ENCODE peak calls at places on chromosomes 3 and 15, in four cellular contexts. K is kidney, X is aorta, I is thoracic aorta. P is an unnamed sample. For H3K4me1, the result is how much of the 10 kb centered on the place peaks cover.

GRCh38 chr3:123276346-123276745 is 74.6 kb downstream of the SEC22A start:
- DNase-seq in X (no peak), I (no peak), K (no peak), P (no peak)

GRCh38 chr15:92163641-92164040 is 230.0 kb upstream of the ST8SIA2 start:
- DNase-seq in X (no peak), I (no peak), K (no peak), P (no peak)

GRCh38 chr15:29740692-29741311 is 81.5 kb downstream of the TJP1 start:
- DNase-seq in X (no peak), K (no peak), I (no peak), P (no peak)

GRCh38 chr3:120597445-120598049 is 1.4 kb downstream of the NDUFB4 start:
- DNase-seq in I (no peak), X (no peak), K (no peak), P (no peak)

GRCh38 chr15:35746121-35746520 is 200.2 kb upstream of the DPH6 start:
- DNase-seq in X (no peak), I (no peak), K (no peak), P (no peak)

GRCh38 chr3:45571216-45571615 is 23.3 kb upstream of the LIMD1 start:
- DNase-seq in K (no peak), X (no peak), I (no peak), P (no peak)

GRCh38 chr15:88489321-88489720 is 21.8 kb downstream of the MRPS11 start:
- DNase-seq in I (no peak), K (no peak), X (no peak), P (no peak)

GRCh38 chr3:33174711-33175409 is 43.8 kb downstream of the SUSD5 start:
- DNase-seq in I (no peak), K (no peak), X (no peak), P (no peak)

GRCh38 chr3:149949181-149949580 is 21.5 kb downstream of the PFN2 start:
- DNase-seq in X (no peak), K (no peak), I (no peak), P (no peak)

GRCh38 chr3:129553171-129553570 is 10.2 kb downstream of the H1-8 start:
- DNase-seq in X (no peak), K (no peak), I (no peak), P (no peak)

GRCh38 chr3:182323898-182324297 is 469.4 kb upstream of the ATP11B start:
- DNase-seq in I (no peak), K (no peak), X (no peak), P (no peak)

GRCh38 chr15:64944961-64945360 is 33.3 kb downstream of the ANKDD1A start:
- DNase-seq in X (no peak), I (no peak), K (no peak), P (no peak)

GRCh38 chr3:140753865-140754754 is 76.2 kb downstream of the TRIM42 start:
- DNase-seq in I (no peak), K (no peak), X (no peak), P (no peak)

GRCh38 chr3:186025161-186025560 is 83.7 kb downstream of the ETV5 start:
- DNase-seq in I (no peak), K (no peak), X (no peak), P (no peak)

GRCh38 chr3:126347543-126348161 is 9.6 kb downstream of the KLF15 start:
- DNase-seq in K (peak), I (no peak), X (peak), P (no peak)

GRCh38 chr3:32456429-32457130 is 46.1 kb downstream of the CMTM6 start:
- DNase-seq in I (no peak), K (no peak), X (no peak), P (no peak)

GRCh38 chr3:18988619-18989229 is 159.6 kb upstream of the KCNH8 start:
- DNase-seq in I (no peak), K (no peak), X (no peak), P (no peak)

GRCh38 chr15:66573348-66573718 is 7.5 kb upstream of the LCTL start:
- DNase-seq in I (no peak), X (no peak), K (peak), P (no peak)

GRCh38 chr3:9408546-9408945 is 11.1 kb downstream of the SETD5 start:
- DNase-seq in K (no peak), X (no peak), I (no peak), P (no peak)

GRCh38 chr3:163071684-163072083 is 1575.1 kb downstream of the OTOL1 start:
- DNase-seq in I (no peak), X (no peak), K (no peak), P (no peak)

GRCh38 chr15:40543631-40544294 is 21.1 kb downstream of the CCDC32 start:
- DNase-seq in I (no peak), X (no peak), K (no peak), P (no peak)

GRCh38 chr15:56869573-56869972 is 48.9 kb upstream of the TCF12 start:
- DNase-seq in I (no peak), X (peak), K (no peak), P (peak)

GRCh38 chr3:117447419-117447818 is 737.8 kb downstream of the TUSC7 start:
- DNase-seq in I (no peak), X (no peak), K (no peak), P (no peak)

GRCh38 chr15:94000603-94001002 is 230.8 kb upstream of the MCTP2 start:
- DNase-seq in K (no peak), X (no peak), I (no peak), P (no peak)

GRCh38 chr3:101888653-101889052 is 39.3 kb downstream of the NFKBIZ start:
- DNase-seq in K (no peak), I (no peak), X (peak), P (no peak)

GRCh38 chr3:86986666-86987420 is 4.1 kb downstream of the VGLL3 start:
- DNase-seq in I (no peak), K (no peak), X (no peak), P (no peak)

GRCh38 chr3:48194446-48195071 is 6.3 kb upstream of the CDC25A start:
- DNase-seq in X (no peak), K (peak), I (no peak), P (peak)

GRCh38 chr15:66751579-66751978 is 49.5 kb downstream of the SMAD6 start:
- DNase-seq in K (peak), X (peak), I (no peak), P (peak)

GRCh38 chr3:71859128-71859519 is 74.2 kb upstream of the PROK2 start:
- DNase-seq in K (no peak), X (no peak), I (no peak), P (no peak)

GRCh38 chr3:168659015-168659414 is 563.3 kb upstream of the GOLIM4 start:
- DNase-seq in I (no peak), X (no peak), K (no peak), P (no peak)

GRCh38 chr3:42545284-42545900 is 36.4 kb downstream of the SEC22C start:
- DNase-seq in X (no peak), I (no peak), K (no peak), P (no peak)

GRCh38 chr3:25938566-25939325 is 148.9 kb downstream of the OXSM start:
- DNase-seq in X (no peak), I (no peak), K (no peak), P (no peak)

GRCh38 chr3:32817561-32818430 is at the start of gene TRIM71:
- DNase-seq in X (no peak), I (no peak), K (no peak), P (no peak)

GRCh38 chr3:47225310-47225906 is 57.2 kb downstream of the KIF9 start:
- DNase-seq in X (no peak), I (no peak), K (no peak), P (no peak)

GRCh38 chr3:190496859-190497258 is 17.0 kb upstream of the IL1RAP start:
- DNase-seq in X (no peak), K (no peak), I (no peak), P (no peak)

GRCh38 chr3:190499157-190499556 is 14.7 kb upstream of the IL1RAP start:
- DNase-seq in K (no peak), I (no peak), X (no peak), P (no peak)

GRCh38 chr3:190495796-190496195 is 18.1 kb upstream of the IL1RAP start:
- DNase-seq in X (no peak), I (no peak), K (no peak), P (no peak)

GRCh38 chr3:190498293-190498692 is 15.6 kb upstream of the IL1RAP start:
- DNase-seq in I (no peak), K (no peak), X (no peak), P (no peak)

DNA sequence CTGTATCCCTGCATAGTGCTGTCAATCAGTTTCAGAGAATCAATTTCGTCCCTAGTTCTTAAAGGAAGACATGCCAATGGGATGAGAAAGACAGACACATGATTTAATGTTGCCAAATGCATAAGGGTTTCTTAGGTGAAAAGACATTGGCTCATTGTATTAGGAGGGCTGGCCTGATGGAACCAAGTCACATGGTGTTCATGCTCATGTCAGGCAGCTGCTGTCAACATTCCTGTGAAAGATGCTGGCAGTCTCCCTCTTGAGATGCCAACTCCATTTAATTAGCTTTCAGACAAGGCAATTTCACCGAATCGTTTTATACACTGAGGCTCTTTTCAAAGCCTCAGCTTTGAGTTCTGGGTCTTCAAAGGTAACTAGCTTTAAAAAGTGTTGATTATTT is 16.1 kb upstream of the IL1RAP start:
- DNase-seq in X (no peak), K (no peak), I (no peak), P (peak)
- H3K4me1 ChIP-seq in X (under half), K (under half), I (under half), P (under half)

DNA sequence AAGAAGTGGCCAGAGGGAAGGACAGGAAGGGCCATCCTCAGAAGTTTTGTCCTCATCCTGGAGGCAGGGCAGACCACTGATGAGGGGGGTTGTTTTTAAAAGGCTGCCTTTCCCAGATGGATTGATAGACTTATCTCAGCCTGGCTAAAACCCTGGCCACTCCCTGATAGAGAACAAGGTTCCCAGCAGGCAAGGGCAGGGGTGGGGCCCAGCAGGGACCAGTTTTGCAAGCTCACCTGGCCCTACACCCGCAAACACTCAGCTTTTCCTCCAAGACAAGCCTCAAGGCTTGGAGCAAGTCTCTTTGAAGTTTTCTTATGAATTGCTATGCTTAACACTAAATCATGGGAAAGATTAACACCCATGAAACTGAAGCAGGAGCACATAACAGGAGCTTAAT is 9.1 kb downstream of the LIPC start:
- DNase-seq in I (no peak), X (no peak), K (peak), P (no peak)
- H3K27ac ChIP-seq in I (peak), X (no peak), K (peak), P (peak)

DNA sequence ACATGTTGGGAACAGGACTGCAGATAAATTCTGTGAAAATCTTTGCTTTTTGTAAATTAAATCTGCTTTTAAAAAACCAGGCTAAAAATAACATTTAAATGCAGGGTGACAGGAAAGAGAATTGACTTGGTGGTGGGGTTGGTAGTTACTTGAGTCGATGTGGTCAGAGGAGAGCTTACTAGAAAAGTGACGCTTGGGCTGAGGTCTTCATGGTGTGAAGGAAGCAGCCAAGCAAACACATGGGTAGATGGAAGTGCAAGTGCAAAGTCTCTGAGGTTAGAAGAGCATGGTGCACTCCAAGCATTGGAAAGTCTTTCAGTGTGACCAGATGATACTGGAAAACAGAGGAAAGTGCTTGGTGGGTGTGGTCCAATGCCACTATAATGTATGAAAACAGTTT is 86.4 kb upstream of the THBS1 start:
- DNase-seq in I (no peak), K (no peak), X (no peak), P (no peak)
- H3K4me1 ChIP-seq in I (under half), K (under half), X (under half), P (under half)

DNA sequence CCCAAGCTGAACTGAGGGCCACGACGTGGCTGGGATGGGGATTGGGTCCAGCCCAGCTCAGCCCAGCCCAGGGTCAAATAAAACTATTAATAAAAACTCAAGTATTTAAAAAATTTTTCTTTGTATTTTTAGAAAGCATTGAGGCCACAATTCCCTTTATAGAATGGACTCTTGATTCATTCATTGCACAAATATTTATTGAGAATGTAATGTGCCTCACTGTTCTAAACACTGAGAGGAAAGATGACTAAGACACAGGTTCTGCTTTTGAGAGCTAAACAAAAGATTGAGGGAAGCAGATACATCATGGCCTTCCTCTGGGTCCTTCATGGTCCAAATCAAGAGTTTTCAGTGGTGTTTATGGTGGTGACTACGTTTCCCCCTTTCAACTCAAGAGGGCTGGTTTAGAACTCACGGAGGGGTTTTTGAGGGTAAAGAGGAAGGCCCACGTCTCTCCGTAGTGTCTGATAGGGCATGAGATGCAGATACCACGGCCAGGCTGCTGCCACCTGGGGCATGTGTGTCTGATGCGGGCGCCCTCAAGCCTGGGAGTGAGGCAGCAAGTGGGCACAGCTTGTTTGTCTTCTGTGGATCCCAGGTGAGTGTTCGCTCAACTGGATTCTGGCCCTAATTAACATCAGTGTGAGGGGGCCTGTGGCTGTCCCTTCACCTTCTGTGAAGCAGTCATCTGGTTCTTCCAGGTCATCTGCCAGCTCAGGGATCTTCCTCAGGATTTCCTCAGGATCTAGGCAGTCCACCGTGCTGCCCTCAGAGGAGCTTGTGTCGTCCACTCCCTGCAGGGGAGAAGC is 73.5 kb upstream of the SCN5A start:
- DNase-seq in K (no peak), X (no peak), I (no peak), P (no peak)
- H3K27ac ChIP-seq in K (no peak), X (peak), I (peak), P (peak)

GRCh38 chr3:100045696-100046095 is 68.6 kb downstream of the FILIP1L start:
- DNase-seq in X (peak), K (peak), I (no peak), P (peak)
- H3K4me1 ChIP-seq in X (under half), K (under half), I (under half), P (half or more)

GRCh38 chr3:184791134-184791533 is 20.8 kb upstream of the VPS8 start:
- DNase-seq in X (no peak), I (no peak), K (no peak), P (no peak)
- H3K27ac ChIP-seq in X (no peak), I (no peak), K (no peak), P (no peak)

DNA sequence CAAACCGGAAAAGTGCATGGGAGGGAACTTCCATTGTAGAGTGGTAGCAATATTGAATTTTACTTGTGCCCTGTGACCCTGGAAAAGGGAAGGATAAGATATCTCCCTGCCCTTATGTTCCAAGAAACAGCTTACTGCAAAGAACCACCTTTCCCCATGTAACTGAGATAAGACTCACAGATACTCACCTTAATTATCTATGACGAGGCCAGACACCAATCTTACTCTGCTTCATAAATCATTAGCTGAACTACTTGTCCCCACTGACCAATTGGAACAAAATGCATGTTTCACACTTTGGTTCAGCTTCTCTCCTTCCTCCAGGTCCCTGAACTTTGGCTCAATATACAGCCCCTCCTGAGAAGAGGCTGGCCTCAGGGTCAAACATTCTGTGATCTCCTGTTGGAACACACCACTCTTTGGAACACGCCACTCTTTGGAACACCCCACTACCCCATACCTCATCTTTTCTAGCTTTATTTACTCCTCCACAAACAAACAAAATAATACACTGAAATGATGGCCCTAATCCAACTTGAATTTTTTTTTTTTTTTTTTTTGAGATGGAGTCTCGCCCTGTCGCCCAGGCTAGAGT is 6.9 kb upstream of the TOPAZ1 start:
- DNase-seq in K (no peak), X (no peak), I (no peak), P (no peak)
- H3K4me1 ChIP-seq in K (under half), X (under half), I (under half), P (under half)

P was measured in heart right ventricle.